ENCODE peak calls at places on chromosomes 16 and 17, in eight cellular contexts. F is HT1080, V is BE2C, E is MCF 10A, J is GM18507, A is body of pancreas, Z is MM.1S, R is lower leg skin. Q is an unnamed sample.

GRCh38 chr17:12195418-12195817 is 174.7 kb downstream of the MAP2K4 start:
- DNase-seq in Z (no peak), F (no peak), R (no peak), A (no peak), J (no peak), V (no peak), E (no peak), Q (no peak)

GRCh38 chr16:24771779-24772157 is 42.3 kb downstream of the TNRC6A start:
- DNase-seq in J (no peak), A (peak; percentile 26), R (no peak), V (no peak), F (no peak), E (peak; percentile 47), Z (no peak), Q (no peak)

GRCh38 chr16:67445126-67445426 is 14.2 kb downstream of the HSD11B2 start:
- DNase-seq in R (no peak), Z (no peak), V (no peak), J (no peak), A (no peak), E (no peak), F (no peak), Q (no peak)

GRCh38 chr17:8420041-8420934 is 15.4 kb upstream of the NDEL1 start:
- DNase-seq in A (peak; percentile 95), E (peak; percentile 80), J (no peak), R (no peak), Z (no peak), V (no peak), F (no peak), Q (no peak)

GRCh38 chr17:50603340-50603739 is 31.3 kb upstream of the ABCC3 start:
- DNase-seq in V (peak; percentile 45), E (no peak), Z (no peak), R (no peak), A (no peak), J (no peak), F (no peak), Q (peak; percentile 17)

GRCh38 chr16:65070831-65071230 is 51.0 kb downstream of the CDH11 start:
- DNase-seq in R (peak; percentile 55), A (peak; percentile 51), J (no peak), E (peak; percentile 90), Z (no peak), V (peak; percentile 68), F (peak; percentile 69), Q (no peak)

GRCh38 chr16:57422026-57422944 is 17.7 kb downstream of the CCL17 start:
- DNase-seq in R (peak; percentile 39), J (no peak), E (peak; percentile 69), Z (no peak), V (peak; percentile 75), F (peak; percentile 59), A (peak; percentile 73), Q (peak; percentile 58)

GRCh38 chr16:27273670-27274522 is 5.3 kb upstream of the NSMCE1 start:
- DNase-seq in J (no peak), Z (no peak), E (no peak), F (peak; percentile 41), A (no peak), R (no peak), V (no peak), Q (no peak)

GRCh38 chr17:10126554-10127493 is 71.6 kb downstream of the GAS7 start:
- DNase-seq in E (no peak), F (no peak), V (no peak), J (no peak), R (no peak), Z (no peak), A (no peak), Q (no peak)

GRCh38 chr16:49492896-49493620 is 119.5 kb downstream of the C16orf78 start:
- DNase-seq in F (no peak), Z (no peak), V (no peak), R (no peak), J (no peak), E (no peak), A (no peak), Q (no peak)

GRCh38 chr16:27333104-27333503 is 19.3 kb downstream of the IL4R start:
- DNase-seq in Z (no peak), V (no peak), E (no peak), J (no peak), A (no peak), R (no peak), F (no peak), Q (no peak)

GRCh38 chr17:19631905-19632304 is 16.6 kb upstream of the ALDH3A2 start:
- DNase-seq in R (no peak), Z (no peak), F (no peak), A (no peak), V (no peak), E (no peak), J (no peak), Q (no peak)

GRCh38 chr17:83109793-83110645 is 30.6 kb downstream of the METRNL start:
- DNase-seq in A (peak; percentile 91), F (peak; percentile 94), E (peak; percentile 96), Z (no peak), V (peak; percentile 89), J (no peak), R (peak; percentile 89), Q (no peak)

Q was measured in GM12865.